ENCODE peak calls at places on chromosomes 13 and 19, in seven cellular contexts. R is bronchial epithelial cell, A is upper lobe of left lung, J is BE2C, I is Caco-2, M is neural progenitor cell, D is tibial artery. T is an unnamed sample.

GRCh38 chr13:107518292-107518691 is 697.0 kb downstream of the LIG4 start:
- DNase-seq in R (no peak), A (no peak), I (no peak), J (no peak), D (no peak), M (peak; percentile 7), T (no peak)

GRCh38 chr13:46050771-46051170 is 1.8 kb downstream of the ZC3H13 start:
- DNase-seq in D (no peak), A (no peak), M (no peak), J (no peak), I (no peak), R (no peak), T (no peak)

GRCh38 chr13:91078093-91078679 is 269.3 kb upstream of the MIR17HG start:
- DNase-seq in M (peak; percentile 16), D (no peak), A (no peak), R (peak; percentile 12), I (no peak), J (no peak), T (no peak)

GRCh38 chr13:27403727-27404385 is 20.6 kb upstream of the GTF3A start:
- DNase-seq in M (no peak), I (peak; percentile 76), R (no peak), A (no peak), D (no peak), J (no peak), T (no peak)

GRCh38 chr19:52734340-52734892 is 428 bp downstream of the ZNF611 start:
- DNase-seq in D (no peak), I (no peak), R (no peak), M (peak; percentile 59), A (no peak), J (peak; percentile 24), T (no peak)

GRCh38 chr19:57720878-57721277 is 6.5 kb downstream of the ZNF671 start:
- DNase-seq in R (no peak), M (no peak), I (no peak), A (no peak), D (no peak), J (no peak), T (no peak)

GRCh38 chr19:7197169-7197759 is 97.0 kb downstream of the INSR start:
- DNase-seq in R (peak; percentile 78), A (peak; percentile 95), I (peak; percentile 92), D (peak; percentile 99), J (peak; percentile 87), M (peak; percentile 92), T (peak; percentile 46)

GRCh38 chr13:40390290-40391008 is 276.0 kb downstream of the FOXO1 start:
- DNase-seq in I (no peak), A (no peak), D (no peak), J (no peak), R (no peak), M (peak; percentile 85), T (no peak)

GRCh38 chr13:32142956-32143375 is 111.4 kb downstream of the FRY start:
- DNase-seq in A (no peak), M (peak; percentile 50), J (no peak), I (peak; percentile 93), D (no peak), R (peak; percentile 13), T (no peak)

GRCh38 chr13:95494082-95494681 is 58.3 kb upstream of the CLDN10 start:
- DNase-seq in M (peak; percentile 58), I (no peak), D (no peak), R (peak; percentile 83), A (no peak), J (peak; percentile 32), T (no peak)

GRCh38 chr13:110403315-110403714 is 96.2 kb downstream of the COL4A2 start:
- DNase-seq in I (no peak), M (no peak), D (no peak), A (no peak), R (no peak), J (no peak), T (no peak)

GRCh38 chr13:42812311-42812710 is 30.9 kb downstream of the FAM216B start:
- DNase-seq in A (no peak), I (no peak), D (no peak), M (no peak), R (no peak), J (no peak), T (no peak)
- TF ChIP-seq CTCF in A (no peak), I (peak; percentile 19), D (no peak), M (no peak), R (no peak), J (no peak), T (no peak)

DNA sequence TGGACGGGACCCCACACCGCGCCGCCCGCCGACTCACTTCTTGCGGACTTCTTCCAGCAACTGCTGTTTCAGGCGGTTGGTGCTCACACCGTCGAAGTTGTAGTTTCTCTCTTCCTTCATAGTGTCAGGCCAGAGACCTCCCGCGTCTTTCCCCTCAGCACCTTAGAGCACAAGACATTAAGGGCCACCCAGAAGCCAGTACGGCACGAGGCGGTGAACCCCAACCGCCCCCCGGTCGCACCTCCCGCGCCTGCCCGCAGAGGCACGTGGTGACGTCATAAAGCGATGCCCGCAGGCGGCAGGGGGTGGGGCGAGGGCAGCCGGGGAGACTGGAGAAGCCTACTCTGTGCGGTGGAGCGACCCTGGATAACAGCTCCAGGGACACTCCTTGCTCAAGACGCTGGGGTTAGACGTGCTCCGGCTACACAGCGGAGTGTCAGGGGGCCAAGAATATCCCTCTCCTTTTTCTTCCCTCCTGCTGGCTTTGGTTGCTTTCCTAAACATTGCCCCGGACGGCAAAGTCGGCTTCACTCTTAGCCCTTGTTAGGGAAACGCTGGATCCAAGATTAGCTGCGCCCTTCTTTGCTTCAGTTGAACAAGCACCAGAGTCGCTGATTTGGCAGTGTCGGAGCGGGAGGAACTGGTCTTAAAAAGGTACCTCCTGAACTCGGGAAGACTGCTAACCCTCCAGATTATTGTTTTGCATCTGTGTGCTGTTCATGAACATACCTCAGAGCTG is at the start of gene CCDC169:
- DNase-seq in M (peak; percentile 84), R (peak; percentile 32), D (peak; percentile 84), J (peak; percentile 80), A (peak; percentile 81), I (peak; percentile 45), T (peak; percentile 5)
- H3K4me3 ChIP-seq in M (peak within 1 kb of the TSS; percentile 51), R (peak within 1 kb of the TSS; percentile 56), D (peak within 1 kb of the TSS; percentile 56), J (peak within 1 kb of the TSS; percentile 72), A (peak within 1 kb of the TSS; percentile 49), I (no peak within 1 kb of the TSS), T (peak within 1 kb of the TSS; percentile 61)

GRCh38 chr13:24159921-24160324 is 597 bp upstream of the SPATA13 start:
- DNase-seq in J (no peak), R (no peak), M (peak; percentile 41), I (no peak), D (no peak), A (no peak), T (no peak)

GRCh38 chr13:24162604-24163003 is 2.1 kb downstream of the SPATA13 start:
- DNase-seq in D (no peak), R (no peak), M (peak; percentile 23), I (no peak), J (no peak), A (no peak), T (no peak)

GRCh38 chr13:24159362-24159761 is 1.2 kb upstream of the SPATA13 start:
- DNase-seq in J (no peak), M (no peak), D (no peak), R (no peak), I (no peak), A (no peak), T (no peak)

GRCh38 chr13:24161980-24162517 is 1.5 kb downstream of the SPATA13 start:
- DNase-seq in R (no peak), M (no peak), I (no peak), A (no peak), J (no peak), D (no peak), T (no peak)

GRCh38 chr13:24161010-24161775 is 673 bp downstream of the SPATA13 start:
- DNase-seq in A (no peak), D (peak; percentile 69), R (no peak), I (peak; percentile 50), M (peak; percentile 37), J (peak; percentile 15), T (no peak)
- TF ChIP-seq CTCF in A (no peak), D (no peak), R (no peak), I (peak; percentile 8), M (no peak), J (no peak), T (no peak)

DNA sequence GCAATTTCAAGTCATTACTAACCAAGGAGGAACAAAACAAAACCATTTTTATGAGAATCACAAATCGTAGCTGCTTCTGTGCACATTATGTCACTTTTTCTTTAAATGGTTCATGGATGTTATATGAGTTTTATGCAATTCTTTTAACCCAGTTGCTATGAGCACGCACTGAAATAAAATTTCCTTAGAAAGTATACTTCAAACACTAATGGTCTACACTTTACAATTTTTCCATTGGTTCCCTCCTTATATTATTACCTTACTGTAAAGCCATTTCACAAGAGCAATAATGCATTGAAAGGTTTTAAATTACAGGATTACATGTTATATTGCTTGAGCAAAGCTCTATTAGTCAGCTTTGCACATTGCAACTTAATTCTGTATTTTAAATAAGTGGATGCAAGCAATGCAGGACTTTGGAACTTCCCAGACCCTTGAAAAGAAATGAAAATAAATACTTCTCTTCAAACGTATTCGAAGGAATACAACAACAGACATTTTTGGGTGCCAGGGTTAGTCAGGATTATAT is 318.7 kb downstream of the PCDH9 start:
- DNase-seq in D (no peak), J (no peak), A (no peak), R (no peak), I (no peak), M (no peak), T (no peak)
- H3K4me3 ChIP-seq in D (no peak overlapping the region), J (no peak overlapping the region), A (no peak overlapping the region), R (no peak overlapping the region), I (no peak overlapping the region), M (no peak overlapping the region), T (no peak overlapping the region)

DNA sequence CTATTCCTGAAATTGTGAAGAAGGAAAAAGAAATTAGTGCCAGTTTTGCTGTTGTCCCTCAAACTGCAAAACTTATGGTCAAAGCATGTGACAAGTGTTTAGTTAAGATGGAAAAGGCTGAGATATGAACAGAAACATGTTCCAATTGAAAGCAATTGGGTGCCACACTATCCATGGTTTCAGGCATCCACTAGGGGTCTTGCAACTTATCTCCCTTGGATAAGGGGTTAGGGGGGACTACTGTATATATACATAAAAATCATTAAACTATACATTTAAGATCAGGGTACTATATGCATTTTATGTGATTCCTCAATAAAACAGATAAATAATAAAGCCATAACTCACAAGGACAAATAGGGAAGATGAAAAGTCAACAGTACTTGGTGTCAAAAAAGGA is 8.3 kb downstream of the SPART start:
- DNase-seq in M (no peak), J (no peak), R (no peak), A (no peak), I (no peak), D (no peak), T (no peak)
- TF ChIP-seq CTCF in M (peak; percentile 28), J (peak; percentile 17), R (no peak), A (no peak), I (no peak), D (no peak), T (no peak)

GRCh38 chr13:79655509-79655908 is 174.6 kb downstream of the NDFIP2 start:
- DNase-seq in J (peak; percentile 51), M (no peak), R (no peak), I (no peak), D (no peak), A (no peak), T (no peak)

GRCh38 chr13:79660361-79660760 is 179.4 kb downstream of the NDFIP2 start:
- DNase-seq in M (no peak), R (no peak), A (no peak), J (no peak), I (no peak), D (no peak), T (no peak)

GRCh38 chr13:79662882-79663281 is 181.9 kb downstream of the NDFIP2 start:
- DNase-seq in D (no peak), J (peak; percentile 43), A (no peak), R (peak; percentile 34), M (no peak), I (no peak), T (no peak)

GRCh38 chr13:79658333-79658975 is 177.5 kb downstream of the NDFIP2 start:
- DNase-seq in M (peak; percentile 12), R (no peak), A (no peak), D (no peak), J (peak; percentile 30), I (no peak), T (no peak)

GRCh38 chr13:79659161-79659560 is 178.2 kb downstream of the NDFIP2 start:
- DNase-seq in I (no peak), D (no peak), J (peak; percentile 85), M (peak; percentile 73), A (no peak), R (peak; percentile 79), T (no peak)
- H3K4me3 ChIP-seq in I (no peak overlapping the region), D (no peak overlapping the region), J (no peak overlapping the region), M (peak overlapping the region; percentile 16), A (no peak overlapping the region), R (no peak overlapping the region), T (no peak overlapping the region)